ENCODE peak calls at places on chromosome 12, in four cellular contexts. T is uterus, Z is upper lobe of right lung, Q is stomach. K is an unnamed sample.

GRCh38 chr12:40184493-40185302 is 40.1 kb upstream of the LRRK2 start:
- DNase-seq in T (no peak), Z (no peak), Q (no peak), K (no peak)

GRCh38 chr12:53828598-53828997 is 76.8 kb upstream of the CISTR start:
- DNase-seq in T (no peak), Z (no peak), Q (no peak), K (no peak)

GRCh38 chr12:31521972-31522371 is 69.0 kb downstream of the DENND5B start:
- DNase-seq in T (no peak), Z (no peak), Q (no peak), K (no peak)

GRCh38 chr12:77231548-77231947 is 166.2 kb upstream of the E2F7 start:
- DNase-seq in T (peak), Z (peak), Q (peak), K (no peak)

GRCh38 chr12:110957652-110958051 is 37.3 kb upstream of the MYL2 start:
- DNase-seq in T (no peak), Z (no peak), Q (no peak), K (no peak)

GRCh38 chr12:52362118-52362726 is 5.1 kb downstream of the KRT85 start:
- DNase-seq in T (no peak), Z (no peak), Q (no peak), K (no peak)

GRCh38 chr12:18601962-18602361 is 135.8 kb downstream of the PLCZ1 start:
- DNase-seq in T (no peak), Z (no peak), Q (no peak), K (no peak)

GRCh38 chr12:77002382-77002781 is 63.0 kb downstream of the E2F7 start:
- DNase-seq in T (no peak), Z (no peak), Q (no peak), K (no peak)

GRCh38 chr12:21169878-21170472 is 39.0 kb downstream of the SLCO1B1 start:
- DNase-seq in T (no peak), Z (no peak), Q (peak), K (peak)

GRCh38 chr12:47509398-47509851 is 196.4 kb downstream of the RPAP3 start:
- DNase-seq in T (no peak), Z (no peak), Q (no peak), K (no peak)

GRCh38 chr12:68636268-68636667 is 25.6 kb downstream of the RAP1B start:
- DNase-seq in T (no peak), Z (no peak), Q (no peak), K (no peak)

GRCh38 chr12:92928431-92928961 is 599 bp downstream of the EEA1 start:
- DNase-seq in T (peak), Z (no peak), Q (no peak), K (peak)

GRCh38 chr12:67391034-67391433 is 121.9 kb downstream of the CAND1 start:
- DNase-seq in T (no peak), Z (no peak), Q (no peak), K (no peak)

GRCh38 chr12:6535960-6536847 is 1.9 kb downstream of the GAPDH start:
- DNase-seq in T (no peak), Z (no peak), Q (no peak), K (no peak)

GRCh38 chr12:110012137-110012536 is 12.9 kb downstream of the ANKRD13A start:
- DNase-seq in T (no peak), Z (peak), Q (no peak), K (no peak)

GRCh38 chr12:56634837-56635538 is 4.9 kb upstream of the BAZ2A start:
- DNase-seq in T (peak), Z (peak), Q (peak), K (peak)

GRCh38 chr12:86179855-86180254 is 76.3 kb downstream of the MGAT4C start:
- DNase-seq in T (no peak), Z (no peak), Q (no peak), K (no peak)

GRCh38 chr12:27193854-27194544 is 50.1 kb upstream of the STK38L start:
- DNase-seq in T (peak), Z (no peak), Q (no peak), K (no peak)

GRCh38 chr12:32548691-32549412 is 130.2 kb upstream of the DNM1L start:
- DNase-seq in T (peak), Z (no peak), Q (peak), K (no peak)

GRCh38 chr12:114152066-114152465 is 185.9 kb upstream of the RBM19 start:
- DNase-seq in T (no peak), Z (no peak), Q (no peak), K (no peak)

GRCh38 chr12:6691473-6691872 is 2.3 kb upstream of the ZNF384 start:
- DNase-seq in T (no peak), Z (no peak), Q (no peak), K (no peak)

GRCh38 chr12:18130855-18131254 is 40.9 kb upstream of the RERGL start:
- DNase-seq in T (no peak), Z (no peak), Q (no peak), K (no peak)

GRCh38 chr12:49825360-49825970 is 2.7 kb downstream of the NCKAP5L start:
- DNase-seq in T (no peak), Z (no peak), Q (no peak), K (peak)

GRCh38 chr12:32444895-32445294 is 45.5 kb downstream of the FGD4 start:
- DNase-seq in T (no peak), Z (no peak), Q (no peak), K (no peak)

GRCh38 chr12:76026643-76027063 is 4.9 kb downstream of the PHLDA1 start:
- DNase-seq in T (no peak), Z (no peak), Q (no peak), K (no peak)

GRCh38 chr12:23751641-23752040 is 197.8 kb downstream of the SOX5 start:
- DNase-seq in T (no peak), Z (no peak), Q (no peak), K (no peak)

GRCh38 chr12:4894019-4894418 is 15.7 kb upstream of the KCNA1 start:
- DNase-seq in T (no peak), Z (no peak), Q (no peak), K (no peak)

GRCh38 chr12:2856901-2857495 is at the start of gene TEX52:
- DNase-seq in T (no peak), Z (no peak), Q (no peak), K (no peak)

GRCh38 chr12:16243487-16244412 is 33.7 kb downstream of the SLC15A5 start:
- DNase-seq in T (no peak), Z (no peak), Q (no peak), K (no peak)

GRCh38 chr12:28869197-28869596 is 279.9 kb upstream of the FAR2 start:
- DNase-seq in T (no peak), Z (no peak), Q (no peak), K (no peak)

GRCh38 chr12:75694891-75695290 is 183.5 kb upstream of the KRR1 start:
- DNase-seq in T (no peak), Z (no peak), Q (no peak), K (no peak)

GRCh38 chr12:49345840-49346658 is 639 bp upstream of the DNAJC22 start:
- DNase-seq in T (no peak), Z (peak), Q (peak), K (peak)

GRCh38 chr12:6613015-6613775 is 6.0 kb upstream of the CHD4 start:
- DNase-seq in T (peak), Z (peak), Q (peak), K (peak)

DNA sequence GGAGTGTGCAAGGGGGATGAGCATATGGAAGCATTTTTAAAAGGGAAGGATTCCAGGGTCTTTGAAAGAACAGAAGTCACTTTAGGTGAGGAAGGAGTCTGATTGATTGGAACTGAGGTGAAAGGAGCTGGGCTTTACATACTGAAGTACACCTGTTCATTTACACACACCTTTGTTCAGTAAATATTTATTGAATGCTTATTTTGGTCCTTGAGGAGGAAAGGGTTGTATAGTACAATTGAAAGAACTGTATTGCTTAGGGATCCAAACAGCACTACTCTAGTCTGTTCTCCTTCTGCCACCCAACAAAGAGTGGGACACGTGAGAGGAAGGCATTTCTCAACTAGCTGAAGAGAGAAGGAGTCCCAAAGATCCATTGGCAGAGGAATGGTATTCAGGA is 63.9 kb downstream of the APAF1 start:
- DNase-seq in T (no peak), Z (no peak), Q (no peak), K (no peak)
- TF ChIP-seq CTCF in T (no peak), Z (no peak), Q (no peak), K (no peak)

DNA sequence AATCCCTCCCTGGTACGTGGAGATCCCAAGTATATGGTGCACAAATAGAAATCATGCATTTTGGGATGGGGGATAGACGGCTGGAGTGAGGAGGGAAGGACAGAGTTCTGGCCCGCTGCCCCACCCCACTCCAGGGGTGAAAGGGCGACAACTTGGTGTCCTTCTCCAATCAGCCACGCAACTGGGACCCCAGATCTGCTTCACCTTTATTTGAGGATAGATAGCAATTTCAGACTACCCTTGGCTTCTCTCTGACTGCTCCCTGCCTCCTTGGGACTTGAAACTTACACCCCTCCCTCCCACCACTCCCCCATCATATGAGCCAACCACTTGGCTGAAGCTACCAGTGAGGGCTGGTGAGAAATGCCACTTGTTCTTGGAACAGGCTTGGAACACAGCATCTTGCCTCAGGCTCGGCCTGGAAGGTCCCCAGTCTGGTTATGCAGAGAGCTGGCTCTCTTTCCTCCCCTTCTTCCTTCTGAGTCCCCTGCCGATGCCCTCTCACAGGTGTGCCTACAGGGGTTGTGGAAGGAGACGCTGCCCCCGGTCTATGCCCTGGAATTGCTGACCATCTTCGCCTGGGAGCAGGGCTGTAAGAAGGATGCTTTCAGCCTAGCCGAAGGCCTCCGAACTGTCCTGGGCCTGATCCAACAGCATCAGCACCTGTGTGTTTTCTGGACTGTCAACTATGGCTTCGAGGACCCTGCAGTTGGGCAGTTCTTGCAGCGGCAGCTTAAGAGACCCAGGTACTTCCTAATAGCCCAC is 8.1 kb downstream of the OAS3 start:
- DNase-seq in T (no peak), Z (no peak), Q (no peak), K (no peak)
- TF ChIP-seq CTCF in T (no peak), Z (no peak), Q (no peak), K (no peak)

GRCh38 chr12:115920395-115921183 is 356.9 kb downstream of the MED13L start:
- DNase-seq in T (no peak), Z (no peak), Q (no peak), K (no peak)

GRCh38 chr12:115918763-115919162 is 358.7 kb downstream of the MED13L start:
- DNase-seq in T (no peak), Z (no peak), Q (no peak), K (no peak)

GRCh38 chr12:115926037-115926670 is 351.3 kb downstream of the MED13L start:
- DNase-seq in T (no peak), Z (no peak), Q (no peak), K (no peak)

GRCh38 chr12:115923851-115924250 is 353.6 kb downstream of the MED13L start:
- DNase-seq in T (no peak), Z (no peak), Q (no peak), K (no peak)

GRCh38 chr12:115922952-115923564 is 354.4 kb downstream of the MED13L start:
- DNase-seq in T (no peak), Z (no peak), Q (no peak), K (no peak)
- TF ChIP-seq CTCF in T (no peak), Z (peak), Q (no peak), K (no peak)

DNA sequence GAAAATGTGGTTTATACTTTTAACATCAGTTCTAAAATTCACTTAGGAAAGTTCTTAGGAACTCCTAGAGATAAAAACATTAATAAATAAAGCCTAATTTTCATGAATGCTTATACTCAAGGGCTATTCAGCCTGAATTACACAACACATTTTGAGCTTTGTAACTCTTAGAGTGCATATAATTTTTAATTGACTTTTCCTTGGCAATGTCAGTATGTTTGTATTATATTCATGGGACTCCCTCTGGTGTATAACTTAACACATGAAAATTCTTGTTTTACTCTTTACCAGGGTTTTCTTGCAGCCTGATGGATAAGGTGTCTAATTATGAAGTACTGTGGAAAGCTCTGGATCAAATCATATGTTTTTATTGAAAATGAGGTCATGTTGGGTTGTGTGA is 150.6 kb upstream of the HMGA2 start:
- DNase-seq in T (no peak), Z (no peak), Q (no peak), K (no peak)
- TF ChIP-seq CTCF in T (peak), Z (peak), Q (no peak), K (no peak)

GRCh38 chr12:120639771-120640721 is at the start of gene CABP1:
- DNase-seq in T (no peak), Z (no peak), Q (peak), K (peak)
- TF ChIP-seq CTCF in T (peak), Z (peak), Q (peak), K (peak)

DNA sequence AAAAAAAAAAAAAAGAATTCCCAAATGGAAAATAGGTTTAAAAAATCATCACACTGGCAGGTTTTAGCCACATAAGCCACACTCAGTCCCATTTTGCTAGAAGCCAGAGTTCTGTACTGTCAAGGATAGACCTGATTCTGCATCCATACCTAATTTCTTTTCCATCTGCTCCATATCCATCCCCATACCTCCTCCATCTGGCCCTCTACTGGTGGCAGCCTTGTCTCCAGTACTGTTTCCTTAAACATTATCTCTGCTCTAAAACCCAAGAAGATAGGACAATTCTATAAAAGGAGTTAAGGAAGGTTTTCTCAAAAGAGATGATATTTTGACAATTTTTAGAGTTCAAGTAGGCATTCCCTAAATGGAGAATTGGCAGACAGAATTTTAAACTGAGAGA is 26.0 kb upstream of the RXYLT1 start:
- DNase-seq in T (no peak), Z (no peak), Q (no peak), K (no peak)
- TF ChIP-seq CTCF in T (no peak), Z (no peak), Q (no peak), K (no peak)

DNA sequence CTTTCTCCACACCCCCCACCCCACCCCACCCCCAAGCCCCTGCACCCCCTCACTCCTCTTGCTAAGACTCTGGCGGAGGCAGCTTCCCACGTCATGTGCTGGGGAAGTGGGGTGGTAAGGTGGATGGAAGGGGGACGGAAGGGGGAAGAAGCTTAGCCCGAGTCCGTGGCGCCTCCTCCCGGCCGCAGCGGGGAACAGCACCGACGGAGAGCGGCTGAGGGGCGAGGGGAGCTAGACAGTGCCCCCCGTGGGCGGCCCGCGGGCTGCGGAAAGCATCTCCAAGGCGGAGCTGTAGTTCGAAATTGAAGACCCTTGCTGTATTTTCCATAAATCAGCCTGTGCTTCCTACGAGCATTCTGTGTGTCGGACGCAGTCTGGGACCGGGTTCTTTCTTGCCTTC is 608 bp upstream of the GRIN2B start:
- DNase-seq in T (no peak), Z (no peak), Q (no peak), K (peak)
- TF ChIP-seq CTCF in T (no peak), Z (peak), Q (no peak), K (no peak)

DNA sequence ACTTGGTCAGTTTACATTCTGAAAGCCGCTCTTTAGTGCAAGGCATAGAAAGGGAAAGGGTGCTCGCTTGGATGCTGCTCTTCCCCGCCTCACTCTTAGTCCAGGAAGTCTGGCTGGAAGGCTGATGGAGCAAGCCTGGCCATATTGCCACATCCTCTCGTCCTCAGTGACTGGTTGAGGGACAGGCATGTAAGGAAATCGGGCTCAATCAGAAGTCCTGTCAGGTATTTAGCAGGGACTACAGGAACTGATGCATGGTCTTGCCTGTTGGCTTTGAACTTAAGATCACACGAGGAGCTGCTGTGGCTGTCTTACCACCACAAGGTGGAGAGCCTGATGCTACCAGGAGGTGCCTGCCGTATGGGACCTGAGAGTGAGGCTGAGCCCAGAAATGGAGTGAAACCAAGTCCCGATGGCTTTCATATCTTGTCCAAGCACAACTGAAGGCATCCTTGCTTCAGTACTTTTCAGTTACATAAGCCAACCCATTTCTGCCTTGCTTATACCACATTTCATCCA is 10.7 kb upstream of the C12orf75 start:
- DNase-seq in T (no peak), Z (no peak), Q (no peak), K (no peak)
- TF ChIP-seq CTCF in T (no peak), Z (no peak), Q (no peak), K (no peak)